ENCODE peak calls at places on chromosomes 5 and 9, in five cellular contexts. K, C, M, Q and L are unnamed samples.

GRCh38 chr5:126335871-126336270 is 87.3 kb upstream of the GRAMD2B start:
- DNase-seq in M (peak), Q (no peak), C (no peak), K (no peak), L (no peak)

GRCh38 chr9:118318770-118319443 is 614.7 kb downstream of the TLR4 start:
- DNase-seq in K (peak), C (no peak), M (no peak), Q (peak), L (no peak)

GRCh38 chr5:180850434-180851078 is 10.5 kb downstream of the ZFP62 start:
- DNase-seq in C (no peak), K (no peak), Q (no peak), M (no peak), L (no peak)

GRCh38 chr5:14505310-14506140 is 76.1 kb upstream of the OTULINL start:
- DNase-seq in K (no peak), M (no peak), Q (no peak), C (no peak), L (no peak)

GRCh38 chr5:175542232-175542965 is 64.0 kb downstream of the SFXN1 start:
- DNase-seq in K (no peak), C (no peak), Q (no peak), M (no peak), L (no peak)

GRCh38 chr5:88884435-88884877 is 1.5 kb upstream of the MEF2C start:
- DNase-seq in Q (no peak), C (no peak), M (peak), K (no peak), L (peak)

GRCh38 chr9:108609227-108609894 is 246.4 kb downstream of the ACTL7B start:
- DNase-seq in C (no peak), M (no peak), Q (no peak), K (no peak), L (no peak)

GRCh38 chr5:166251786-166252185 is 2039.7 kb upstream of the WWC1 start:
- DNase-seq in Q (no peak), K (no peak), M (no peak), C (no peak), L (no peak)

GRCh38 chr5:31656806-31657205 is 17.9 kb downstream of the PDZD2 start:
- DNase-seq in C (no peak), Q (no peak), K (no peak), M (no peak), L (no peak)